ENCODE peak calls at places on chromosome 18, in five cellular contexts. L, W, B, C and P are unnamed samples.

GRCh38 chr18:3062798-3063563 is 50.0 kb upstream of the LPIN2 start:
- DNase-seq in B (peak), C (peak), L (peak), W (peak), P (no peak)

GRCh38 chr18:36546028-36546427 is 248.5 kb downstream of the FHOD3 start:
- DNase-seq in C (no peak), W (no peak), L (no peak), B (no peak), P (no peak)

GRCh38 chr18:73479472-73479871 is 611.7 kb upstream of the NETO1 start:
- DNase-seq in B (no peak), W (no peak), L (no peak), C (no peak), P (no peak)

GRCh38 chr18:44495151-44495550 is 185.5 kb upstream of the SETBP1 start:
- DNase-seq in B (no peak), L (no peak), W (no peak), C (no peak), P (no peak)

GRCh38 chr18:48666613-48667012 is 127.8 kb downstream of the CTIF start:
- DNase-seq in B (no peak), W (no peak), C (no peak), L (no peak), P (no peak)

GRCh38 chr18:11488175-11488574 is 121.2 kb upstream of the SLC35G4 start:
- DNase-seq in W (no peak), L (no peak), B (no peak), C (no peak), P (no peak)

GRCh38 chr18:23191952-23192662 is 56.8 kb downstream of the CABLES1 start:
- DNase-seq in W (peak), L (peak), C (peak), B (peak), P (peak)

GRCh38 chr18:6022840-6023239 is 127.5 kb upstream of the TMEM200C start:
- DNase-seq in B (no peak), L (no peak), C (no peak), W (no peak), P (peak)

GRCh38 chr18:80243204-80243603 is 4.1 kb downstream of the PARD6G start:
- DNase-seq in C (no peak), B (no peak), L (no peak), W (no peak), P (no peak)

GRCh38 chr18:61732854-61733253 is 160.0 kb downstream of the RNF152 start:
- DNase-seq in C (no peak), W (no peak), B (no peak), L (peak), P (no peak)

GRCh38 chr18:42683094-42683493 is 432.4 kb downstream of the RIT2 start:
- DNase-seq in L (no peak), W (no peak), B (no peak), C (no peak), P (no peak)

GRCh38 chr18:48615566-48616401 is 77.0 kb downstream of the CTIF start:
- DNase-seq in W (no peak), C (no peak), B (no peak), L (no peak), P (no peak)

GRCh38 chr18:22559414-22560282 is 141.9 kb upstream of the CTAGE1 start:
- DNase-seq in C (peak), L (peak), W (peak), B (peak), P (no peak)

GRCh38 chr18:55243852-55244251 is 284.6 kb upstream of the CCDC68 start:
- DNase-seq in B (no peak), C (no peak), L (no peak), W (no peak), P (no peak)

GRCh38 chr18:22701326-22701725 is 231.8 kb upstream of the RBBP8 start:
- DNase-seq in B (no peak), L (no peak), W (no peak), C (no peak), P (no peak)

GRCh38 chr18:70907673-70908072 is 618.8 kb downstream of the SOCS6 start:
- DNase-seq in B (no peak), W (no peak), C (no peak), L (no peak), P (peak)

GRCh38 chr18:55405655-55406373 is 182.2 kb downstream of the TCF4 start:
- DNase-seq in L (peak), B (peak), C (peak), W (peak), P (peak)

GRCh38 chr18:67517224-67517765 is 775 bp upstream of the DSEL start:
- DNase-seq in L (peak), W (peak), B (peak), C (peak), P (no peak)

DNA sequence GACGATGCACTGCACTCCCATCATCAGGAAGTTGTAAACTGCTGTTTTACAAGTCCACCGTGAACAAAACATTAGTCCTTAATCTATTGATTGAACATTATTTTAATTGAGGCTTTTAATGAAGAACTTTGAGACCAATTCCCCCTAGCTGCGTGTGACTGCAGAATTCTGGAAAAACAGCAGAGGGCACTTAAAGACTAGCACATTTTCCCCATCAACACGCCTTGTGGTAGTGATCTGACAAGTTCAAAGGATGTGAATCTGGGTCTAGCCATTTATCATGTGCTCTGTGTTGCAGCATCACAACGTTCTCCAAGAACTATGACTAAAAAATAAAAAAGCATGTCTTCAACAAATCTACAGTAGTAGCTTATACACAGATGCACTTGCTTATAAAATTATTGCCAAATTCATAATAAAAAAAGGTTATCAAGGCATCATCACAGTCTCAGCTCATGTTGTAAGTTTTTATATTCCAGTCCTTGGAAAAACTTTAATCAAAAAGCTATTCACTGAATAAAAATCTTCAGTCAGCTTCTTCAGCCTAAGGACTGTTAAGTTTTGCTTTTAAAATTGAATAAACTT is 35.8 kb downstream of the SKOR2 start:
- DNase-seq in L (no peak), C (peak), W (peak), B (no peak), P (peak)
- TF ChIP-seq CTCF in L (peak), C (peak), W (peak), B (peak), P (peak)

GRCh38 chr18:26545737-26546136 is 2.6 kb downstream of the KCTD1 start:
- DNase-seq in C (no peak), B (no peak), L (no peak), W (no peak), P (no peak)
- H3K4me3 ChIP-seq in C (no peak), B (peak), L (no peak), W (no peak), P (peak)

GRCh38 chr18:50659091-50660003 is 99.5 kb downstream of the MAPK4 start:
- DNase-seq in L (no peak), C (peak), W (peak), B (no peak), P (peak)
- TF ChIP-seq CTCF in L (peak), C (peak), W (peak), B (peak), P (peak)

GRCh38 chr18:78625446-78625845 is 354.2 kb upstream of the SALL3 start:
- DNase-seq in W (no peak), C (no peak), L (no peak), B (no peak), P (no peak)
- H3K4me3 ChIP-seq in W (no peak), C (no peak), L (no peak), B (no peak), P (no peak)

DNA sequence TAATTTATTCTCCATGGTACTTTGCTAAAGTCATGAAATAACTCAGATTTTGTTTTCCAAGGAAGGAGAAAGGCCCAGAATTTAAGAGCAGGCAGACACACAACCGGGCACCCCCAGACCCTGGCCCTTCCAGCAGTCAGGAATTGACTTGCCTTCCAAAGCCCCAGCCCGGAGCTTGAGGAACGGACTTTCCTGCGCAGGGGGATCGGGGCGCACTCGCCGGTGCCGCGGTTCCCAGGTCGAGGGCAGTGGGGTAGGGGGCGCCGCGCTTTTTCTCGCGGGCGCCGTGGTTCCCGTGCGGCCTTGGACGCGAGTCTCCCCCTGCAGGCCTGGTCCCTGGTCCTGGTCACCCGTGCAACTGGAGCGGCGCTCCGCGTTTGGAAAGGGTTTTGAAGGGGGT is 1.2 kb downstream of the ZNF236 start:
- DNase-seq in C (no peak), B (peak), L (no peak), W (no peak), P (no peak)
- TF ChIP-seq CTCF in C (no peak), B (no peak), L (no peak), W (peak), P (peak)

DNA sequence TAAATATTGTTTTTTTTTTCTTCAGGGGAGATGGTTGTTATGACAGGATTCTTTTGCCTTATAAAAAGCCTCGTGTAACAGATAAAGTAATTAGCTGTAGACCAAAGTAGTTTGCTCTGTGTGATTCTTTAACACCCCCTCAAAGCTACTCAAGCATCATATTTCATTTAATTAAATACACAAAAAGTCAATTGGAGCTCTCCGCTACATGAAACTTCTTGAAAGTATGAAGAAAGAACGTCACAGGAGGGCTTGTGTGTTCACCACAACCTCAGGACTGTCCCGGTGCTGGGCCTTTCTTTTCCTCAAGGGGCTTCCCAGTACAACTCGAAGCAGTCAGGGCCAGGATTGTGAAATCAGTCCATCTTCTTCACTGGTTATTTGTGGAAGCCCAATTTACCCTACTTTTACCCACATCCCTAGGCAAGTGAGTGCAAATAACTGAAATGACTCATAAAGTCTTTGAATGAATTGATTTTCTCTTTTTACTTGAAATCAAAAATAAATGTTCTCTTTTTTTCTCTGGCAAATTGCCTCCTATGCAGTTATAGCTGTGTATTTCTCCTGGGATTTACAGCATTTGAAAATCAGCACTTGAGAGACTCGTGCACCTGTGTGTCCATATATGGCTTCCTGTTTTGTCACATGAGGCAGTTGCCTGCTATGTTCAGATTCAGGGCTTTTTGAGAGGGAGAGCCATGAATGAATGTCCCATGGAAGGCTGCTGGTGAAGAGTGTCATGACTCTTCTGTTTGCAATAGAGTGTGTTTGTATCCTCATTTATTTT is 48.6 kb downstream of the LINC00305 start:
- DNase-seq in W (peak), B (no peak), L (no peak), C (no peak), P (no peak)
- H3K4me3 ChIP-seq in W (no peak), B (no peak), L (no peak), C (no peak), P (no peak)

DNA sequence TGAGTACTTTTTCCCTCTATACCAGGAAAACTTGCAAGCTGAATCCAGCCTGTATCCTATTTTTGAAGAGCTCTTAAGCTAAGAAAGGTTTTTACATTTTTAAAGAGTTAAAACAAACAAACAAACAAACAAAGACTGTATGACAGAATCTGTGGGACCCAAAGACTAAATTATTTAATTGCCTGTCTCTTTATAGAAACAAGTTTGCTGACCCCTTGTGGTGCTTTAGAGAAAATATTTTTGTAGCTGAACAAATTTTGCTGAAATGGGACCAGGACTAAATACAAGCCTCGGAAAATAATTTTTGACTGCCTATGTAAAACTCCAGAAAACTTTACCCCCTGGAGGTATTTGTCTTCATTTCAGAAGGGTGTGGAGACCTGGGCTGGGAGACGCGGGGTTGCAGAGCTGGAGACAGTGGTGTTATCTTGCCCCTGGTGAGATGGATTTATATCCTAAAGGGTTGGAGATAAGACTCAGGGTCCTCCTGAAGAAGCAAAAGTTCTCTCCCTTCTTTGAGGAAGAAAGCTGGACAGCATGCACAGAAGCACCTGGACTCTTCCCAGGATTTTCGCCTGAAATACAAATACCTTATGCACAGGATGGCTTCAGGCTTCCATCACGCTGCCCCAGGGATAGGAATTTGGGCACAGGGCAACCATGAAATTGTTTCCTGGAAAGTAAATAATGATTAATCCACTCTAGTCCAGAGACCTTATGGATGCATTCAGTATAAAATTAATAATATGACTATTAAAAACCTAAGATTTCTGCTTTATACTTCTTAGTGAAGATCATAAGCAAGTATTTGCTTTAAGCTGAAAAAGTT is 54.3 kb downstream of the TMX3 start:
- DNase-seq in L (no peak), C (no peak), W (no peak), B (no peak), P (peak)
- TF ChIP-seq CTCF in L (peak), C (peak), W (peak), B (peak), P (peak)

GRCh38 chr18:13643261-13643671 is 83.1 kb downstream of the FAM210A start:
- DNase-seq in L (no peak), W (no peak), B (no peak), C (no peak), P (no peak)

GRCh38 chr18:13645093-13645492 is 81.3 kb downstream of the FAM210A start:
- DNase-seq in B (no peak), C (no peak), W (no peak), L (no peak), P (no peak)

GRCh38 chr18:13641551-13642439 is 84.6 kb downstream of the FAM210A start:
- DNase-seq in W (peak), B (peak), L (no peak), C (peak), P (no peak)

GRCh38 chr18:13640266-13640860 is 86.0 kb downstream of the FAM210A start:
- DNase-seq in L (no peak), C (no peak), B (no peak), W (no peak), P (no peak)

GRCh38 chr18:13642440-13642827 is 83.9 kb downstream of the FAM210A start:
- DNase-seq in B (no peak), W (no peak), L (no peak), C (no peak), P (no peak)
- H3K4me3 ChIP-seq in B (peak), W (no peak), L (no peak), C (no peak), P (no peak)

DNA sequence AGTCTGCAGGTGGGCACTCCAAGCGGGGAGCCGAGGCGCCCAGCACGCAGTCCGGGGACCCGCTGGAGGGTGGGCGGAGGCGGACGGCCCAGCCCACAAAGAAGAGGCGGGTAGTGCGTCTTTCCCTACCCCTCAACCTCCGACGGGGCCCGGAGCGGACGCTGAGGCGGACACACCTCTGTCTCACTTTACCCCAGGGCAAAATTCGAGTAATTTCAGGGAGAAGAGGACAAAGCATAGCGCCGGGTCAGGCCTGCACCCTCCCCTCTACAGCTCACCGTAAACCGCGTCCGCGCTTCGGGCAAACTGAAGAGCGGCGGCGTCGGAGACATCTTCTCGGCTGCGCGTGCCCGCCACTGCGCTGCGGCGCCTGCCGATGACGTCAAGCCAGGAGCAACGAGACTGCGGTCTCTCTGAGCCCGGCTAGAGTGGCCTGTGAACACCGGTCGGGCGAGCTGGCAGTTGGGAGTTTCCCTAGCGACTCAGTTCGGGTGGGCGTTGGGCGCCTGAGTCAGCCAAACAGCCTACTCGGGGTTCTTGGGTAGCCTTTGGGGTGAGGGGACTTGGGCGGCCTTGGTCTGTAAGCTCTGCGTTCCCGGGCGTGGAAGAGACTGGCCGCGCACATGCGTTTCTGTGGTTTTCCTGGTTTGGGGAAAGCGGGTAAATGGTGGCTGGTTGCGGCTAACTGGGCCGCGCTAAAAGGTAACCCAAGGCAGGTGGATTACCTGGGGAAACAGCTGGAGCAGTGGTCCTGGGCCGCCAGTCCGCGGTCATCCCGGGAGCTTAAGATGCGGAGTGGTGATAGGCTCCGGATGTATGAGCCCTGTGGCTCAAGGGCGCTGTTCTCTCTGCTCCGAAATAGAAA is at the start of gene THOC1:
- DNase-seq in C (peak), B (peak), L (peak), W (peak), P (peak)
- TF ChIP-seq CTCF in C (no peak), B (no peak), L (no peak), W (no peak), P (no peak)